ENCODE peak calls at places on chromosomes 11 and 22, in nine cellular contexts. C is lower lobe of right lung, F is AG09309, E is NCI-H748 treated with DMSO at 0.1 percent for 48 hours, W is non-pigmented ciliary epithelial cell, Q is heart right ventricle, J is NCI-H1105, R is IMR-90, P is progenitor cell of endocrine pancreas. H is an unnamed sample.

GRCh38 chr22:38243007-38243775 is 29.6 kb downstream of the TMEM184B start:
- DNase-seq in C (no peak), F (no peak), E (peak; percentile 76), W (no peak), Q (no peak), J (peak; percentile 94), R (peak; percentile 78), P (peak; percentile 53), H (no peak)

GRCh38 chr11:121958323-121958977 is 157.6 kb downstream of the BLID start:
- DNase-seq in C (no peak), F (no peak), E (no peak), W (no peak), Q (no peak), J (no peak), R (no peak), P (no peak), H (no peak)

GRCh38 chr11:27926056-27926455 is 181.9 kb downstream of the KIF18A start:
- DNase-seq in C (no peak), F (no peak), E (no peak), W (no peak), Q (no peak), J (no peak), R (no peak), P (no peak), H (peak; percentile 17)

GRCh38 chr11:99020324-99021225 is at the start of gene CNTN5:
- DNase-seq in C (peak; percentile 53), F (no peak), E (peak; percentile 85), W (no peak), Q (peak; percentile 28), J (peak; percentile 77), R (peak; percentile 5), P (peak; percentile 49), H (peak; percentile 34)

GRCh38 chr11:124867700-124868099 is 2.5 kb downstream of the ROBO3 start:
- DNase-seq in C (no peak), F (no peak), E (no peak), W (no peak), Q (no peak), J (peak; percentile 57), R (peak; percentile 32), P (no peak), H (peak; percentile 64)

GRCh38 chr11:1457326-1457680 is 29.3 kb downstream of the MOB2 start:
- DNase-seq in C (no peak), F (no peak), E (no peak), W (no peak), Q (no peak), J (no peak), R (no peak), P (no peak), H (no peak)

GRCh38 chr11:3807856-3808845 is at the start of gene PGAP2:
- DNase-seq in C (peak; percentile 83), F (no peak), E (peak; percentile 78), W (no peak), Q (peak; percentile 72), J (peak; percentile 74), R (peak; percentile 35), P (peak; percentile 57), H (peak; percentile 80)

GRCh38 chr11:61004037-61004641 is 32.7 kb downstream of the CD6 start:
- DNase-seq in C (no peak), F (no peak), E (no peak), W (peak; percentile 15), Q (no peak), J (peak; percentile 71), R (peak; percentile 13), P (no peak), H (peak; percentile 23)